ENCODE peak calls at places on chromosome 13, in five cellular contexts. One of them, this sample, is unnamed.

GRCh38 chr13:112825875-112826274 is 136.0 kb downstream of the ATP11A start:
- DNase-seq in thoracic aorta: no peak
- DNase-seq in ascending aorta: no peak
- DNase-seq in astrocyte: no peak
- DNase-seq in sigmoid colon: no peak
- DNase-seq in this sample: no peak

GRCh38 chr13:49759503-49759902 is 33.0 kb downstream of the KPNA3 start:
- DNase-seq in sigmoid colon: no peak
- DNase-seq in astrocyte: no peak
- DNase-seq in ascending aorta: no peak
- DNase-seq in thoracic aorta: no peak
- DNase-seq in this sample: no peak

GRCh38 chr13:50334944-50335343 is 319.7 kb downstream of the KCNRG start:
- DNase-seq in ascending aorta: no peak
- DNase-seq in thoracic aorta: no peak
- DNase-seq in sigmoid colon: no peak
- DNase-seq in astrocyte: peak
- DNase-seq in this sample: no peak

GRCh38 chr13:76266566-76266965 is 619.6 kb downstream of the KCTD12 start:
- DNase-seq in thoracic aorta: no peak
- DNase-seq in sigmoid colon: no peak
- DNase-seq in astrocyte: no peak
- DNase-seq in ascending aorta: no peak
- DNase-seq in this sample: no peak

GRCh38 chr13:104949840-104950805 is 1585.3 kb downstream of the EFNB2 start:
- DNase-seq in thoracic aorta: no peak
- DNase-seq in sigmoid colon: no peak
- DNase-seq in astrocyte: peak
- DNase-seq in ascending aorta: no peak
- DNase-seq in this sample: no peak

GRCh38 chr13:30443957-30444404 is 21.7 kb downstream of the UBE2L5 start:
- DNase-seq in sigmoid colon: no peak
- DNase-seq in astrocyte: no peak
- DNase-seq in thoracic aorta: no peak
- DNase-seq in ascending aorta: no peak
- DNase-seq in this sample: no peak

GRCh38 chr13:113048766-113049165 is 56.8 kb upstream of the F7 start:
- DNase-seq in thoracic aorta: no peak
- DNase-seq in sigmoid colon: peak
- DNase-seq in ascending aorta: no peak
- DNase-seq in astrocyte: no peak
- DNase-seq in this sample: no peak

GRCh38 chr13:101977475-101977874 is 424.4 kb downstream of the FGF14 start:
- DNase-seq in thoracic aorta: no peak
- DNase-seq in ascending aorta: no peak
- DNase-seq in astrocyte: no peak
- DNase-seq in sigmoid colon: no peak
- DNase-seq in this sample: no peak

GRCh38 chr13:36251528-36251927 is 37.2 kb upstream of the SOHLH2 start:
- DNase-seq in astrocyte: no peak
- DNase-seq in ascending aorta: no peak
- DNase-seq in sigmoid colon: no peak
- DNase-seq in thoracic aorta: no peak
- DNase-seq in this sample: no peak

GRCh38 chr13:59086147-59086546 is 1077.6 kb downstream of the DIAPH3 start:
- DNase-seq in astrocyte: peak
- DNase-seq in thoracic aorta: no peak
- DNase-seq in ascending aorta: no peak
- DNase-seq in sigmoid colon: no peak
- DNase-seq in this sample: no peak

GRCh38 chr13:67238861-67239260 is 8.7 kb upstream of the PCDH9 start:
- DNase-seq in thoracic aorta: no peak
- DNase-seq in sigmoid colon: no peak
- DNase-seq in astrocyte: no peak
- DNase-seq in ascending aorta: no peak
- DNase-seq in this sample: no peak

GRCh38 chr13:76735641-76736040 is 150.6 kb downstream of the KCTD12 start:
- DNase-seq in astrocyte: no peak
- DNase-seq in thoracic aorta: no peak
- DNase-seq in sigmoid colon: no peak
- DNase-seq in ascending aorta: no peak
- DNase-seq in this sample: no peak

GRCh38 chr13:112724788-112725345 is 35.0 kb downstream of the ATP11A start:
- DNase-seq in ascending aorta: no peak
- DNase-seq in sigmoid colon: peak
- DNase-seq in astrocyte: no peak
- DNase-seq in thoracic aorta: no peak
- DNase-seq in this sample: no peak

GRCh38 chr13:41823486-41823885 is 137.4 kb downstream of the VWA8 start:
- DNase-seq in thoracic aorta: no peak
- DNase-seq in astrocyte: no peak
- DNase-seq in ascending aorta: no peak
- DNase-seq in sigmoid colon: no peak
- DNase-seq in this sample: no peak

GRCh38 chr13:40672310-40673060 is 6.0 kb upstream of the FOXO1 start:
- DNase-seq in astrocyte: peak
- DNase-seq in sigmoid colon: no peak
- DNase-seq in ascending aorta: no peak
- DNase-seq in thoracic aorta: no peak
- DNase-seq in this sample: no peak

GRCh38 chr13:48302920-48303330 is 626 bp upstream of the RB1 start:
- DNase-seq in ascending aorta: no peak
- DNase-seq in sigmoid colon: no peak
- DNase-seq in astrocyte: no peak
- DNase-seq in thoracic aorta: no peak
- DNase-seq in this sample: no peak

GRCh38 chr13:97371486-97372109 is 62.4 kb upstream of the RAP2A start:
- DNase-seq in thoracic aorta: no peak
- DNase-seq in sigmoid colon: no peak
- DNase-seq in astrocyte: no peak
- DNase-seq in ascending aorta: no peak
- DNase-seq in this sample: no peak

GRCh38 chr13:97367427-97367826 is 66.5 kb upstream of the RAP2A start:
- DNase-seq in astrocyte: peak
- DNase-seq in thoracic aorta: no peak
- DNase-seq in sigmoid colon: peak
- DNase-seq in ascending aorta: no peak
- DNase-seq in this sample: peak

GRCh38 chr13:97366172-97366688 is 67.7 kb upstream of the RAP2A start:
- DNase-seq in thoracic aorta: no peak
- DNase-seq in sigmoid colon: no peak
- DNase-seq in ascending aorta: no peak
- DNase-seq in astrocyte: no peak
- DNase-seq in this sample: no peak

GRCh38 chr13:97367016-97367415 is 67.0 kb upstream of the RAP2A start:
- DNase-seq in astrocyte: peak
- DNase-seq in thoracic aorta: no peak
- DNase-seq in sigmoid colon: no peak
- DNase-seq in ascending aorta: no peak
- DNase-seq in this sample: no peak

DNA sequence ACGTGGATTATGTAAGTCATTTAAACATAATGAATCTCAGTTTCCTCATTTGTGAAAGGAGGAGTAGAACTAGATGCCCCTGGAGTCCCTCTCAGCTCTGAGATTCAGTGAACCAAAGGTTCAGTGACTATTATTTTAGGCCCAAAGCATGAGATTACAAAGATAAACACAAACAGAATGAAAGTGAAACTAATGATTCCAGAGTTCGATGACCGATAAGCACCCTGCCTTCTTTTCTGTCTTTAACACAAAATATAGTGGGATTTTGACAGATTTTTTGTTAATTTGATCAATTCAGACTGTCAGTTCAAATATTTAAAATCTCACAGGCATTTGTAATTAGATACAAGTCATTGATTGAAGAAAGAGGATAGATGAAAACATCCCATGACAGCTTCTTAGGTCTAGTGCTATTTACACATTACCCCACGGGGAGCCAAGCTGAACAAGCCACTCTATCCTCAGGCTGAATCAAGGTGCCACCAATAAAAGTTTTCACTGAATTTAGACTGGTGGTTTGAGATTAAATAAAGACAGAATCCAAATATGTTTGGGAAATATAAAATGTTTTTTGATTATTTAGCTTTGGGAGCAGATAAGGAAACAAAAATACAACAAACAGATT is 64.6 kb upstream of the RAP2A start:
- DNase-seq in sigmoid colon: no peak
- DNase-seq in ascending aorta: no peak
- DNase-seq in thoracic aorta: no peak
- DNase-seq in astrocyte: no peak
- DNase-seq in this sample: no peak
- H3K27ac ChIP-seq in sigmoid colon: peak
- H3K27ac ChIP-seq in ascending aorta: no peak
- H3K27ac ChIP-seq in thoracic aorta: no peak
- H3K27ac ChIP-seq in astrocyte: peak
- H3K27ac ChIP-seq in this sample: peak

DNA sequence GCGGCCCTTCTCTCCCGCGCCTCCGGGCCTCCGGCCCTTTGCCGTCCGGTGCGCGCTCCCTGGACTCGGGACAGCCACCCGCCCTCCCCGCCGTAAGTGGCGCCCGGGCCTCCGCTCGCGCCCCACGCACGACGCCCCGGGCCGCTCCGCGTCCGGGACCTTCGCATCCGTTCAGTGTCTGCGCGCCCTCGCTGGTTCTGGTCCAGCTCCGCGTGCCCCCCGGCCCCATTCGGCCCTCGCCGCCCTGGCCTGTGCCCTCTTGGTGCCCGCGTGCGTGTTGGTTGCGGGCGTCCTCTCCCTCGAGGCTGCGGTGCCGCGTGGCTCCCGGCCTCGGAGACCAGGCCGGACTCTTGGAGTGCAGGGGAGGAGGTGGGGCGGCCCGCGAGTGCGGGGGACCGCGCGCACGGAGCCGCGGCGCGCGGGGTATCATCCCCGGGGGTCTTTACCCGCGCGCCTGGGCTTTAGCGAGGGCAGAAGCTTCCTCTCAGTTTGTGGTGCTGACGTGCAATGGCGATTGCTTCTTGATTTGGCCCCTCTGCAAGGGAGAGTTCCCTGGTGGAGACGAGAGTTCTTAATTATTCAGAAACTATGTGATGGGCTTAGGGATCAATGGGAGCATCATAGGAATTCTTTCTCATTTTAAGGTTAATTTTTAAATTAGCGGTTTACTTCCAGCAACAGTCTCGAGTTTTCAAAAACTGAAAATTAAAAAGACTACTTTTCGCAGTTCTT is 757 bp downstream of the WASF3 start:
- DNase-seq in astrocyte: peak
- DNase-seq in sigmoid colon: no peak
- DNase-seq in ascending aorta: no peak
- DNase-seq in thoracic aorta: no peak
- DNase-seq in this sample: no peak
- H3K27ac ChIP-seq in astrocyte: peak
- H3K27ac ChIP-seq in sigmoid colon: peak
- H3K27ac ChIP-seq in ascending aorta: no peak
- H3K27ac ChIP-seq in thoracic aorta: no peak
- H3K27ac ChIP-seq in this sample: peak

DNA sequence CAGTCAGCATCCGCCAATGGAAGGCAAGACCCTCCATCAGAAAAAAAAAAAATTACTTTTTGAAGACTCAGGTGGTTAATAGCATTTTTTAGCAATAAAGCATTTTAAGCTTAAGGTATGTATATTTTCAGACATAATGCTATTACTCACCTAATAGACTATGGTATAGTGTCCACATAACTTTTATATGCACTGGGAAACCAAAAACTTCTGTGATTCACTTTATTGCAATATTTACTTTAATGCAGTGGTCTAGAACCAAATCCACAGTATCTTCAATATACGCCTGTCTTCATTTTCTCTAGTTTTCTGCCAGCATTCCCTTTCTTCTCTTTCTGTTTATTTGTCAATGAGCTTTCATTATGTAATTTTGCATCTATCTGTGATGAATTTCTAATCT is 418.1 kb downstream of the SLITRK6 start:
- DNase-seq in ascending aorta: no peak
- DNase-seq in astrocyte: no peak
- DNase-seq in thoracic aorta: no peak
- DNase-seq in sigmoid colon: no peak
- DNase-seq in this sample: no peak
- H3K27ac ChIP-seq in ascending aorta: no peak
- H3K27ac ChIP-seq in astrocyte: no peak
- H3K27ac ChIP-seq in thoracic aorta: no peak
- H3K27ac ChIP-seq in sigmoid colon: no peak
- H3K27ac ChIP-seq in this sample: no peak

GRCh38 chr13:46896346-46897138 is at the start of gene HTR2A:
- DNase-seq in astrocyte: no peak
- DNase-seq in sigmoid colon: peak
- DNase-seq in ascending aorta: no peak
- DNase-seq in thoracic aorta: no peak
- DNase-seq in this sample: no peak

GRCh38 chr13:46893221-46893620 is 3.6 kb downstream of the HTR2A start:
- DNase-seq in astrocyte: no peak
- DNase-seq in ascending aorta: no peak
- DNase-seq in sigmoid colon: no peak
- DNase-seq in thoracic aorta: no peak
- DNase-seq in this sample: no peak

GRCh38 chr13:46893820-46894533 is 2.9 kb downstream of the HTR2A start:
- DNase-seq in ascending aorta: no peak
- DNase-seq in astrocyte: no peak
- DNase-seq in sigmoid colon: peak
- DNase-seq in thoracic aorta: no peak
- DNase-seq in this sample: peak

GRCh38 chr13:46899801-46900200 is 2.9 kb upstream of the HTR2A start:
- DNase-seq in ascending aorta: no peak
- DNase-seq in sigmoid colon: no peak
- DNase-seq in astrocyte: no peak
- DNase-seq in thoracic aorta: no peak
- DNase-seq in this sample: no peak

DNA sequence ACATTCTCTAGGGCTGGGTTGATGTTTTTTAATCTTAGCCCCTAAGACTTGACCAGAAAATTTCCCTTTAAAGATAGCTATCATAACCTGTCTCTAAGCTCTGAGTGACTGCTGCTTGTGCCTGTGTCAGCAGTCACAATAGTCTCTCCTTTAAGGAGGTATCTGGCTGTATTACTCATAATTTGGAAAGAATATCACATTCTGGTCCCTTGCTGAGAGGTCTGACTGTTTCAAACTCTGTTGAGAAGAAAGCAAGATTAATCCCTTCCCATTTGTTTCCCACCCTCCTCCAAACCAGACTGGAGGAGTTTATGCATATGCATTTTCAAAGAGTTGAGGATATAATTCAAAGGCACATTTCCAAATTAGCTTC is 2.3 kb downstream of the HTR2A start:
- DNase-seq in astrocyte: no peak
- DNase-seq in thoracic aorta: no peak
- DNase-seq in ascending aorta: no peak
- DNase-seq in sigmoid colon: no peak
- DNase-seq in this sample: no peak
- H3K27ac ChIP-seq in astrocyte: no peak
- H3K27ac ChIP-seq in thoracic aorta: peak
- H3K27ac ChIP-seq in ascending aorta: peak
- H3K27ac ChIP-seq in sigmoid colon: peak
- H3K27ac ChIP-seq in this sample: no peak

GRCh38 chr13:28322256-28322895 is 172.6 kb downstream of the FLT1 start:
- DNase-seq in astrocyte: peak
- DNase-seq in thoracic aorta: no peak
- DNase-seq in ascending aorta: no peak
- DNase-seq in sigmoid colon: no peak
- DNase-seq in this sample: no peak
- H3K27ac ChIP-seq in astrocyte: no peak
- H3K27ac ChIP-seq in thoracic aorta: no peak
- H3K27ac ChIP-seq in ascending aorta: no peak
- H3K27ac ChIP-seq in sigmoid colon: no peak
- H3K27ac ChIP-seq in this sample: no peak

GRCh38 chr13:24910502-24911134 is 146.6 kb downstream of the RNF17 start:
- DNase-seq in sigmoid colon: no peak
- DNase-seq in thoracic aorta: no peak
- DNase-seq in ascending aorta: no peak
- DNase-seq in astrocyte: no peak
- DNase-seq in this sample: no peak
- H3K27ac ChIP-seq in sigmoid colon: no peak
- H3K27ac ChIP-seq in thoracic aorta: no peak
- H3K27ac ChIP-seq in ascending aorta: no peak
- H3K27ac ChIP-seq in astrocyte: peak
- H3K27ac ChIP-seq in this sample: no peak

This sample was measured in substantia nigra.